ENCODE peak calls at places on chromosomes 1 and 21, in four cellular contexts. C is adrenal gland, X is PC-3, A is heart right ventricle. E is an unnamed sample.

GRCh38 chr1:247212012-247212411 is 40.2 kb upstream of the ZNF124 start:
- DNase-seq in C (no peak), A (no peak), X (no peak), E (no peak)

GRCh38 chr1:66275601-66276023 is 258.3 kb upstream of the SGIP1 start:
- DNase-seq in A (peak; percentile 48), C (peak; percentile 57), X (no peak), E (peak; percentile 38)

GRCh38 chr1:65449214-65449823 is 28.9 kb downstream of the LEPR start:
- DNase-seq in X (peak; percentile 21), C (no peak), A (no peak), E (no peak)

GRCh38 chr1:155646307-155646706 is 36.3 kb downstream of the MSTO1 start:
- DNase-seq in X (no peak), C (no peak), A (no peak), E (no peak)

GRCh38 chr1:25642710-25643109 is 26.1 kb downstream of the MAN1C1 start:
- DNase-seq in X (no peak), C (peak; percentile 62), A (no peak), E (no peak)

GRCh38 chr1:115127539-115127938 is 38.2 kb upstream of the TSPAN2 start:
- DNase-seq in C (no peak), A (no peak), X (no peak), E (no peak)

GRCh38 chr1:159957824-159958268 is 3.8 kb upstream of the SLAMF9 start:
- DNase-seq in C (no peak), A (no peak), X (no peak), E (no peak)

GRCh38 chr1:24908591-24909259 is 21.4 kb downstream of the RUNX3 start:
- DNase-seq in A (no peak), C (no peak), X (no peak), E (no peak)

GRCh38 chr1:14969006-14969405 is 184.5 kb upstream of the TMEM51 start:
- DNase-seq in A (no peak), C (no peak), X (no peak), E (no peak)

GRCh38 chr1:23530089-23530749 is 814 bp downstream of the E2F2 start:
- DNase-seq in X (no peak), A (no peak), C (no peak), E (no peak)

GRCh38 chr1:176803042-176803441 is 340.1 kb downstream of the PAPPA2 start:
- DNase-seq in A (no peak), X (no peak), C (no peak), E (no peak)

GRCh38 chr1:9230869-9231533 is 3.6 kb upstream of the H6PD start:
- DNase-seq in X (no peak), A (no peak), C (no peak), E (no peak)

GRCh38 chr1:194813109-194813508 is 1626.7 kb upstream of the B3GALT2 start:
- DNase-seq in C (no peak), X (peak; percentile 31), A (no peak), E (no peak)

GRCh38 chr1:186518822-186519381 is 58.0 kb upstream of the PDC start:
- DNase-seq in X (no peak), C (no peak), A (no peak), E (no peak)

GRCh38 chr1:77672374-77672773 is 10.1 kb downstream of the ZZZ3 start:
- DNase-seq in A (no peak), X (no peak), C (no peak), E (no peak)

GRCh38 chr1:58773406-58773840 is 10.4 kb downstream of the JUN start:
- DNase-seq in X (peak; percentile 63), A (peak; percentile 91), C (peak; percentile 69), E (peak; percentile 65)

GRCh38 chr1:114335273-114335672 is 175.7 kb downstream of the TRIM33 start:
- DNase-seq in C (no peak), A (no peak), X (no peak), E (no peak)

GRCh38 chr1:170470121-170470520 is 61.8 kb upstream of the GORAB start:
- DNase-seq in C (no peak), X (no peak), A (no peak), E (peak; percentile 30)

GRCh38 chr1:18955442-18956188 is 861 bp downstream of the IFFO2 start:
- DNase-seq in X (peak; percentile 39), A (no peak), C (no peak), E (no peak)

GRCh38 chr1:246428542-246429308 is 78.4 kb downstream of the SMYD3 start:
- DNase-seq in C (no peak), X (peak; percentile 85), A (no peak), E (no peak)

GRCh38 chr1:113783254-113784103 is 24.2 kb upstream of the PHTF1 start:
- DNase-seq in X (no peak), A (peak; percentile 31), C (peak; percentile 71), E (peak; percentile 37)

GRCh38 chr1:48227165-48228013 is 4.9 kb downstream of the SLC5A9 start:
- DNase-seq in C (no peak), X (no peak), A (no peak), E (no peak)

GRCh38 chr1:155133799-155134281 is 1.8 kb upstream of the SLC50A1 start:
- DNase-seq in A (no peak), X (no peak), C (no peak), E (no peak)

GRCh38 chr1:156571261-156571958 is 955 bp downstream of the IQGAP3 start:
- DNase-seq in X (peak; percentile 77), A (no peak), C (no peak), E (no peak)

GRCh38 chr1:5908461-5909375 is 83.5 kb downstream of the NPHP4 start:
- DNase-seq in C (peak; percentile 47), A (no peak), X (no peak), E (peak; percentile 47)

GRCh38 chr1:41649445-41650175 is 165.1 kb upstream of the EDN2 start:
- DNase-seq in C (no peak), X (no peak), A (no peak), E (no peak)

GRCh38 chr1:76951185-76951584 is 83.9 kb downstream of the ST6GALNAC5 start:
- DNase-seq in A (no peak), C (no peak), X (peak; percentile 55), E (no peak)

GRCh38 chr1:48530727-48531351 is 58.8 kb upstream of the SPATA6 start:
- DNase-seq in X (peak; percentile 81), C (peak; percentile 70), A (peak; percentile 8), E (no peak)

GRCh38 chr1:111598534-111598933 is 21.1 kb upstream of the RAP1A start:
- DNase-seq in X (no peak), A (no peak), C (no peak), E (no peak)

GRCh38 chr1:233114159-233114558 is 163.7 kb downstream of the NTPCR start:
- DNase-seq in C (no peak), X (peak; percentile 68), A (no peak), E (no peak)

GRCh38 chr1:24321712-24322635 is 2.8 kb downstream of the GRHL3 start:
- DNase-seq in C (peak; percentile 56), X (peak; percentile 87), A (peak; percentile 16), E (peak; percentile 47)

GRCh38 chr1:31931241-31932225 is 6.6 kb downstream of the PTP4A2 start:
- DNase-seq in C (no peak), A (no peak), X (peak; percentile 70), E (no peak)

GRCh38 chr1:117059678-117060440 is at the start of gene TTF2:
- DNase-seq in C (peak; percentile 98), A (peak; percentile 97), X (peak; percentile 98), E (peak; percentile 90)
- H3K4me1 ChIP-seq in C (no peaks in the 10 kb centered on the region), A (peaks cover 25% of the 10 kb centered on the region), X (peaks cover 14% of the 10 kb centered on the region), E (peaks cover 13% of the 10 kb centered on the region)

GRCh38 chr1:109500886-109501285 is 7.0 kb downstream of the CYB561D1 start:
- DNase-seq in A (no peak), C (no peak), X (no peak), E (no peak)
- H3K4me3 ChIP-seq in A (no peak overlapping the region), C (no peak overlapping the region), X (no peak overlapping the region), E (no peak overlapping the region)

DNA sequence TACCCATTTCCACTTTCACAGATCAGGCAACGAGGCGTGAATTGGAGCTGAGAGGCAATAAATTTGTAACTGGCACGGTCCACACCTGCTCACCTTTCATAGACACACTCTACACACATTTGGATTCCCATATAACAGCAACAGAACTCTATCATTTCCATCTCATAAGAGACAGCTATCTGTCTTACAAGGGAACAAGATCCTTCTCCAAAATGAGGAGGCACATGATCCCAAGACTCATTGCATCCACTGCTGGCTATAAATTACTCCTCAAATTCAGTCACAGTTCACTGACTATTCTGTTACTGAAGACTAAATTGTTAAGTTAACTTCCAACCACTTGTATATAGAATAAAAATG is 342.8 kb downstream of the MATN1 start:
- DNase-seq in A (no peak), X (no peak), C (no peak), E (no peak)
- TF ChIP-seq CTCF in A (no peak), X (peak; percentile 7), C (no peak), E (no peak)

GRCh38 chr21:36873511-36873910 is 93.0 kb downstream of the HLCS start:
- DNase-seq in X (peak; percentile 23), C (no peak), A (no peak), E (no peak)
- H3K4me1 ChIP-seq in X (peaks cover 9% of the 10 kb centered on the region), C (no peaks in the 10 kb centered on the region), A (no peaks in the 10 kb centered on the region), E (no peaks in the 10 kb centered on the region)

DNA sequence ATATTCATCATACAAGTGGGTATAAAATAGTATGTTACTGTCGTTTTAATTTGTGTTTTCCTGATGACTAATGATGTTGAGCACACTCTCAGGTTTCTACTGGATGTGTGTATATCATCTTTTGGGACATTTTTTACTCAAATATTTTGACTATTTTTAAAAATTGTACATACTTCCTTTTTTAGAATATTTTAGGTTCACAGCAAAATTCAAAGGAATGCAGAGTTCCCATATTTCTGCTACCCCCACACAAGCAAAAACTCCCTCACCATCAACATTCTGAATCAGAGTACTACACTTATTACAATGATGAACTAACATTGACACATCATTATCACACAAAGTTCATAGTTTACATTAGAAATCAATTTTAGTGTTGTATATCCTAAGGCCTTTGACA is 114.5 kb downstream of the DPYD start:
- DNase-seq in X (no peak), A (no peak), C (no peak), E (no peak)
- H3K4me3 ChIP-seq in X (no peak overlapping the region), A (no peak overlapping the region), C (no peak overlapping the region), E (no peak overlapping the region)

GRCh38 chr21:25859264-25859931 is 124.6 kb downstream of the GABPA start:
- DNase-seq in C (no peak), X (no peak), A (no peak), E (no peak)

GRCh38 chr21:25862112-25862511 is 127.3 kb downstream of the GABPA start:
- DNase-seq in A (no peak), C (no peak), X (no peak), E (no peak)

GRCh38 chr21:25855591-25855990 is 120.8 kb downstream of the GABPA start:
- DNase-seq in X (no peak), C (no peak), A (no peak), E (no peak)

GRCh38 chr21:25857308-25858099 is 122.7 kb downstream of the GABPA start:
- DNase-seq in C (no peak), X (no peak), A (no peak), E (no peak)

DNA sequence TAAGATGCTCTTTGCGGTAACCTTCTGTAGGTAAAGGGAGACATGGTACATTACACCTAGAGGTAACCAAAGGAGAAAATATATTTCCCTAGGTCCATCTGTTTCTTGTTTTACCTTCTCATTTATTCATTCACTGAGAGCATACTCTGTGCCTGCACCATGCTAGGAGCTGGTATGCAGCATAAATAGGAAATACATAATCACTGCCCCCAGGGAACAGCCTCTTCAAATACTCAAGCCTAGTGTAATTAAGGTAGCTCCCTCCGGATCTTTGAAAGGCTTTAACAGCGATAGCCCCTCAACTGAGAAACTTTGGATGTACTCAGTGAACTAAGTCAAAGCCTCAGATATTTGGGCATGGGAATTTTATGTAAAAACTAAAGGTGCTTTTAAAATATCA is 123.6 kb downstream of the GABPA start:
- DNase-seq in A (no peak), C (no peak), X (no peak), E (no peak)
- TF ChIP-seq CTCF in A (no peak), C (no peak), X (no peak), E (no peak)